ENCODE peak calls at places on chromosomes 13 and 19, in five cellular contexts. B, I, U, V and D are unnamed samples.

GRCh38 chr19:45003485-45003884 is 2.2 kb downstream of the RELB start:
- DNase-seq in B (no peak), I (no peak), U (no peak), V (no peak), D (no peak)

GRCh38 chr19:2634228-2634951 is 68.1 kb downstream of the GNG7 start:
- DNase-seq in B (no peak), I (no peak), U (no peak), V (no peak), D (no peak)

GRCh38 chr19:46670874-46671273 is 9.9 kb upstream of the DACT3 start:
- DNase-seq in B (no peak), I (no peak), U (no peak), V (no peak), D (no peak)

GRCh38 chr13:99352351-99353271 is 45.4 kb upstream of the GPR183 start:
- DNase-seq in B (no peak), I (no peak), U (peak), V (no peak), D (no peak)

GRCh38 chr19:17673937-17674799 is 14.0 kb downstream of the UNC13A start:
- DNase-seq in B (no peak), I (peak), U (no peak), V (no peak), D (no peak)

GRCh38 chr19:368624-369020 is 24.0 kb upstream of the MIER2 start:
- DNase-seq in B (no peak), I (no peak), U (no peak), V (no peak), D (no peak)

GRCh38 chr13:114282143-114282685 is 813 bp downstream of the UPF3A start:
- DNase-seq in B (peak), I (peak), U (peak), V (peak), D (no peak)

GRCh38 chr13:99255241-99255640 is 2.9 kb downstream of the GPR18 start:
- DNase-seq in B (no peak), I (no peak), U (no peak), V (no peak), D (no peak)

GRCh38 chr19:6821639-6822310 is 49.3 kb downstream of the VAV1 start:
- DNase-seq in B (no peak), I (no peak), U (no peak), V (no peak), D (no peak)

GRCh38 chr13:27997904-27998522 is 9.5 kb upstream of the URAD start:
- DNase-seq in B (peak), I (no peak), U (peak), V (no peak), D (no peak)

GRCh38 chr13:104385409-104385808 is 1319.2 kb upstream of the SLC10A2 start:
- DNase-seq in B (no peak), I (no peak), U (no peak), V (no peak), D (no peak)

GRCh38 chr19:2231621-2232221 is 4.4 kb downstream of the PLEKHJ1 start:
- DNase-seq in B (no peak), I (peak), U (no peak), V (no peak), D (no peak)

GRCh38 chr13:26698392-26699196 is 62.0 kb downstream of the GPR12 start:
- DNase-seq in B (peak), I (peak), U (peak), V (peak), D (peak)

GRCh38 chr13:36282818-36283432 is 14.7 kb downstream of the CCDC169 start:
- DNase-seq in B (peak), I (peak), U (no peak), V (no peak), D (no peak)

GRCh38 chr19:52110780-52111179 is 15.2 kb upstream of the ZNF841 start:
- DNase-seq in B (no peak), I (no peak), U (no peak), V (no peak), D (no peak)

GRCh38 chr13:28531956-28532225 is 37.0 kb upstream of the FLT1 start:
- DNase-seq in B (no peak), I (no peak), U (no peak), V (no peak), D (no peak)

GRCh38 chr19:30014770-30015169 is 72.7 kb downstream of the URI1 start:
- DNase-seq in B (no peak), I (no peak), U (no peak), V (no peak), D (no peak)

GRCh38 chr13:111508164-111508870 is 187.9 kb downstream of the TEX29 start:
- DNase-seq in B (no peak), I (no peak), U (no peak), V (no peak), D (no peak)

GRCh38 chr19:34953092-34953491 is 10.9 kb downstream of the ZNF792 start:
- DNase-seq in B (no peak), I (no peak), U (no peak), V (no peak), D (no peak)

GRCh38 chr13:42746846-42747245 is 34.5 kb upstream of the FAM216B start:
- DNase-seq in B (no peak), I (no peak), U (no peak), V (no peak), D (no peak)

GRCh38 chr19:7516281-7516862 is 469 bp downstream of the ZNF358 start:
- DNase-seq in B (no peak), I (no peak), U (peak), V (no peak), D (no peak)

GRCh38 chr19:16369306-16369663 is 44.7 kb downstream of the KLF2 start:
- DNase-seq in B (no peak), I (no peak), U (no peak), V (no peak), D (no peak)

GRCh38 chr19:55247621-55248099 is 11.2 kb downstream of the PPP6R1 start:
- DNase-seq in B (peak), I (peak), U (no peak), V (no peak), D (no peak)
- TF ChIP-seq TAF1 in B (no peak), I (no peak), U (no peak), V (no peak), D (no peak)

GRCh38 chr13:80048030-80048429 is 292.9 kb downstream of the SPRY2 start:
- DNase-seq in B (no peak), I (no peak), U (no peak), V (no peak), D (no peak)

GRCh38 chr13:80047406-80047805 is 293.5 kb downstream of the SPRY2 start:
- DNase-seq in B (no peak), I (no peak), U (no peak), V (no peak), D (no peak)

GRCh38 chr13:80052286-80052685 is 288.6 kb downstream of the SPRY2 start:
- DNase-seq in B (no peak), I (no peak), U (no peak), V (no peak), D (no peak)

GRCh38 chr13:80050252-80050651 is 290.7 kb downstream of the SPRY2 start:
- DNase-seq in B (no peak), I (no peak), U (no peak), V (no peak), D (no peak)

DNA sequence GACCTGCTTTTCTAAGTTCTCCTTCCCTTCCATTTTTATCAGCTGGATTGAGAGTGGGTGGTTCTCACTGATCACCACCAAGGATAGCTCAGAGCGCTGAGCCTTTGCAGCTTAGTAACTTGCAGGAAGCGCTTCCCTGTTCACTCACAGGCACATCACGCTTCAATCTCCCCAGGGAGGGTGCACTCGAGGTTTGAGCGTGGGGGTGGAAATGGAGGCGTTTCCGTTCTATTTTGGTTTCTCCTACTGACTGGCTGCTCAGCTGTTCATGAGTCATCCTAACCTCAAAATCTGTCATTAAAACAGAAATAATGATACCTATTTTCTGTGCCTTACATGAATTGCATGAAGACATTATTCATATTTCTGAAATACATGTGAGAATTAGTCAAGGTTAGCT is 292.1 kb downstream of the SPRY2 start:
- DNase-seq in B (peak), I (no peak), U (no peak), V (peak), D (peak)
- TF ChIP-seq POLR2AphosphoS5 in B (no peak), I (peak), U (no peak), V (no peak), D (no peak)

DNA sequence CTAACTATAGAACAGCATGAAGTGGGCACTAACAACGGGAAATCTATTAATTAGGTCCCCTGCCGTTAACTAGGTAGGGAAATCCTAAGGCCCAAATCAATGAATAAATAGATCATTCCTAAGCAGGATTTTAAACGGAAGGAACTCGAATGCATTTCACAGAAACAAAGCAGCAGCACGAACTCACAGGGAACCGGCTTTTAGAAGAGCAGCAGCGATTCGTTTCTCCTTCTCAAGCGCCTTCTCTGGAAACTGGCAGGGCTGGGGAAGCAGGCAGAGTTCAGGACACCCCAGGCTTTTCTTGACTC is 786 bp downstream of the ZFP30 start:
- DNase-seq in B (no peak), I (no peak), U (no peak), V (no peak), D (no peak)
- TF ChIP-seq TAF1 in B (no peak), I (no peak), U (no peak), V (no peak), D (no peak)

DNA sequence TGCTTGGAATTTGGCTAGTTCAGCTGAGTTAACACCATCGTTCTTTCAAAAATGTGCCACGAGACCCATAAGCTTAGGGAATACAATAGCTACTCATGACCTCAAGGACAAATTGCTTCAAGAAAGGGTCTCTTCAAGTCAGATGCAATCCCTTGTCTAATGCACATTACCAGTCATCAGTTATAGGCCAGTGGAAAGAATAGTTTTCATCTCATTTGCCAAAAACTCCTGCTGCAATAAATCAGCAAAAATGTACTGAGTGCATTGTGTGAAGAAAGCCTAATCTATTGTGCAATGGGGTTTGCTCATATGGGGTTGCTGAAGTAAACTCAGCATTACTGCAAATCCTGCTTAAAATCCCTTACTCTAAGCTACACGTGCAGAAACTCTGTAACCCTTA is 208.3 kb upstream of the NBEA start:
- DNase-seq in B (no peak), I (no peak), U (no peak), V (no peak), D (no peak)
- TF ChIP-seq POLR2AphosphoS5 in B (no peak), I (no peak), U (no peak), V (no peak), D (no peak)

GRCh38 chr13:22740264-22740663 is 440.5 kb upstream of the SGCG start:
- DNase-seq in B (peak), I (no peak), U (no peak), V (no peak), D (no peak)
- TF ChIP-seq TAF1 in B (no peak), I (no peak), U (no peak), V (no peak), D (no peak)

GRCh38 chr19:38851622-38852230 is 1.9 kb upstream of the HNRNPL start:
- DNase-seq in B (peak), I (peak), U (peak), V (no peak), D (peak)
- TF ChIP-seq POLR2AphosphoS5 in B (peak), I (peak), U (peak), V (peak), D (peak)

GRCh38 chr19:50174100-50174793 is 11.2 kb upstream of the IZUMO2 start:
- DNase-seq in B (no peak), I (no peak), U (no peak), V (no peak), D (no peak)
- TF ChIP-seq TAF1 in B (no peak), I (no peak), U (no peak), V (no peak), D (no peak)

DNA sequence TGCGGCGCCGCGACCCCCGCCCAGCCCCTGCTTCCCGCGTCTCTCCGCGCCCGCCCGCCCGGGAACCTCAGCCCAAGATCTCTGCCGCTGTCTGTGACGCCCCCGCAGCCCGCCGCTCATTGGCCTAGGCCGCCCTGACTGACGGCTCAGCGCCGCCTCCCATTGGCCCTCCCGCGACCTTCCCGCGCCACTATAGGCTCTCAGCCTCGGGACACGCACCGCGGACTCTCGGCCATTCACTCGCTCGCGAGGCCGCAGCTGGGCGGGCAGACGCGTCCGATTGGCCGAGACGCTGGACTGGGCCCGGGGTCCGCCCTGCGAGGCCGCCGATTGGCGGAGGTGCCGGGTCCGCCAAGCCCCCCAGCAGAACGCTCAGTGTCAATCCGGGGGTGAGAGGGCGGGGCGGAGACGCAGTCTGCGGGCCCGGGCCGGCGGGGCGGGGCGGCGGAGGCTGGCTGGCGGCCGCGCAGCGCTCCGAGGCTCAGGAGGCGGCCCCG is at the start of gene PRKACA:
- DNase-seq in B (peak), I (peak), U (peak), V (peak), D (peak)
- TF ChIP-seq POLR2AphosphoS5 in B (no peak), I (no peak), U (no peak), V (no peak), D (no peak)

GRCh38 chr19:3838661-3839060 is 30.2 kb downstream of the ZFR2 start:
- DNase-seq in B (no peak), I (peak), U (no peak), V (no peak), D (no peak)

GRCh38 chr19:3837922-3838321 is 30.9 kb downstream of the ZFR2 start:
- DNase-seq in B (no peak), I (no peak), U (no peak), V (no peak), D (no peak)

GRCh38 chr19:3836887-3837286 is 32.0 kb downstream of the ZFR2 start:
- DNase-seq in B (no peak), I (no peak), U (no peak), V (no peak), D (no peak)

GRCh38 chr19:3835055-3835435 is 33.8 kb downstream of the ZFR2 start:
- DNase-seq in B (no peak), I (no peak), U (no peak), V (no peak), D (no peak)

GRCh38 chr19:3837332-3837731 is 31.5 kb downstream of the ZFR2 start:
- DNase-seq in B (no peak), I (no peak), U (no peak), V (no peak), D (no peak)
- TF ChIP-seq TAF1 in B (no peak), I (no peak), U (no peak), V (no peak), D (peak)